ENCODE peak calls at places on chromosomes 3 and 15, in ten cellular contexts. One of them, this sample, is unnamed.

GRCh38 chr15:91051248-91051647 is 28.9 kb upstream of the VPS33B start:
- DNase-seq in suprapubic skin: no peak
- DNase-seq in CD4-positive, alpha-beta memory T cell: no peak
- DNase-seq in H9: no peak
- DNase-seq in astrocyte: no peak
- DNase-seq in gastrocnemius medialis: no peak
- DNase-seq in cardiac muscle cell: no peak
- DNase-seq in neuronal stem cell: no peak
- DNase-seq in endothelial cell of umbilical vein: no peak
- DNase-seq in PC-3: no peak
- DNase-seq in this sample: no peak

GRCh38 chr3:172653004-172653403 is 57.9 kb downstream of the NCEH1 start:
- DNase-seq in suprapubic skin: no peak
- DNase-seq in CD4-positive, alpha-beta memory T cell: no peak
- DNase-seq in H9: no peak
- DNase-seq in astrocyte: no peak
- DNase-seq in gastrocnemius medialis: no peak
- DNase-seq in cardiac muscle cell: no peak
- DNase-seq in neuronal stem cell: peak
- DNase-seq in endothelial cell of umbilical vein: no peak
- DNase-seq in PC-3: peak
- DNase-seq in this sample: no peak

GRCh38 chr3:122227036-122227781 is 43.7 kb downstream of the CASR start:
- DNase-seq in suprapubic skin: no peak
- DNase-seq in CD4-positive, alpha-beta memory T cell: no peak
- DNase-seq in H9: no peak
- DNase-seq in astrocyte: no peak
- DNase-seq in gastrocnemius medialis: no peak
- DNase-seq in cardiac muscle cell: no peak
- DNase-seq in neuronal stem cell: no peak
- DNase-seq in endothelial cell of umbilical vein: no peak
- DNase-seq in PC-3: no peak
- DNase-seq in this sample: no peak

GRCh38 chr15:26572606-26573350 is 200.1 kb downstream of the GABRB3 start:
- DNase-seq in suprapubic skin: no peak
- DNase-seq in CD4-positive, alpha-beta memory T cell: no peak
- DNase-seq in H9: no peak
- DNase-seq in astrocyte: no peak
- DNase-seq in gastrocnemius medialis: no peak
- DNase-seq in cardiac muscle cell: no peak
- DNase-seq in neuronal stem cell: no peak
- DNase-seq in endothelial cell of umbilical vein: no peak
- DNase-seq in PC-3: no peak
- DNase-seq in this sample: no peak

GRCh38 chr15:23857028-23857641 is 170.0 kb upstream of the NDN start:
- DNase-seq in suprapubic skin: no peak
- DNase-seq in CD4-positive, alpha-beta memory T cell: no peak
- DNase-seq in H9: peak
- DNase-seq in astrocyte: no peak
- DNase-seq in gastrocnemius medialis: no peak
- DNase-seq in cardiac muscle cell: peak
- DNase-seq in neuronal stem cell: peak
- DNase-seq in endothelial cell of umbilical vein: peak
- DNase-seq in PC-3: peak
- DNase-seq in this sample: no peak

GRCh38 chr15:62075595-62076279 is 9.0 kb downstream of the C2CD4A start:
- DNase-seq in suprapubic skin: no peak
- DNase-seq in CD4-positive, alpha-beta memory T cell: no peak
- DNase-seq in H9: no peak
- DNase-seq in astrocyte: peak
- DNase-seq in gastrocnemius medialis: no peak
- DNase-seq in cardiac muscle cell: no peak
- DNase-seq in neuronal stem cell: no peak
- DNase-seq in endothelial cell of umbilical vein: no peak
- DNase-seq in PC-3: peak
- DNase-seq in this sample: no peak

GRCh38 chr3:41111011-41111410 is 88.3 kb upstream of the CTNNB1 start:
- DNase-seq in suprapubic skin: no peak
- DNase-seq in CD4-positive, alpha-beta memory T cell: no peak
- DNase-seq in H9: no peak
- DNase-seq in astrocyte: no peak
- DNase-seq in gastrocnemius medialis: no peak
- DNase-seq in cardiac muscle cell: peak
- DNase-seq in neuronal stem cell: no peak
- DNase-seq in endothelial cell of umbilical vein: no peak
- DNase-seq in PC-3: no peak
- DNase-seq in this sample: no peak

GRCh38 chr15:75198560-75199346 is 2.9 kb upstream of the C15orf39 start:
- DNase-seq in suprapubic skin: no peak
- DNase-seq in CD4-positive, alpha-beta memory T cell: no peak
- DNase-seq in H9: peak
- DNase-seq in astrocyte: no peak
- DNase-seq in gastrocnemius medialis: no peak
- DNase-seq in cardiac muscle cell: peak
- DNase-seq in neuronal stem cell: no peak
- DNase-seq in endothelial cell of umbilical vein: peak
- DNase-seq in PC-3: peak
- DNase-seq in this sample: no peak

GRCh38 chr3:197356741-197357140 is 58.3 kb upstream of the DLG1 start:
- DNase-seq in suprapubic skin: no peak
- DNase-seq in CD4-positive, alpha-beta memory T cell: no peak
- DNase-seq in H9: no peak
- DNase-seq in astrocyte: no peak
- DNase-seq in gastrocnemius medialis: no peak
- DNase-seq in cardiac muscle cell: no peak
- DNase-seq in neuronal stem cell: no peak
- DNase-seq in endothelial cell of umbilical vein: no peak
- DNase-seq in PC-3: no peak
- DNase-seq in this sample: no peak

GRCh38 chr3:186895406-186895805 is 34.9 kb upstream of the ST6GAL1 start:
- DNase-seq in suprapubic skin: no peak
- DNase-seq in CD4-positive, alpha-beta memory T cell: no peak
- DNase-seq in H9: no peak
- DNase-seq in astrocyte: no peak
- DNase-seq in gastrocnemius medialis: no peak
- DNase-seq in cardiac muscle cell: no peak
- DNase-seq in neuronal stem cell: no peak
- DNase-seq in endothelial cell of umbilical vein: no peak
- DNase-seq in PC-3: no peak
- DNase-seq in this sample: no peak

GRCh38 chr15:98003528-98003927 is 43.0 kb downstream of the ARRDC4 start:
- DNase-seq in suprapubic skin: no peak
- DNase-seq in CD4-positive, alpha-beta memory T cell: no peak
- DNase-seq in H9: no peak
- DNase-seq in astrocyte: no peak
- DNase-seq in gastrocnemius medialis: no peak
- DNase-seq in cardiac muscle cell: no peak
- DNase-seq in neuronal stem cell: no peak
- DNase-seq in endothelial cell of umbilical vein: no peak
- DNase-seq in PC-3: peak
- DNase-seq in this sample: no peak

GRCh38 chr3:110419571-110419970 is 652.0 kb upstream of the NECTIN3 start:
- DNase-seq in suprapubic skin: no peak
- DNase-seq in CD4-positive, alpha-beta memory T cell: no peak
- DNase-seq in H9: no peak
- DNase-seq in astrocyte: peak
- DNase-seq in gastrocnemius medialis: no peak
- DNase-seq in cardiac muscle cell: no peak
- DNase-seq in neuronal stem cell: no peak
- DNase-seq in endothelial cell of umbilical vein: peak
- DNase-seq in PC-3: peak
- DNase-seq in this sample: no peak

GRCh38 chr3:110419096-110419495 is 652.5 kb upstream of the NECTIN3 start:
- DNase-seq in suprapubic skin: no peak
- DNase-seq in CD4-positive, alpha-beta memory T cell: no peak
- DNase-seq in H9: no peak
- DNase-seq in astrocyte: no peak
- DNase-seq in gastrocnemius medialis: no peak
- DNase-seq in cardiac muscle cell: no peak
- DNase-seq in neuronal stem cell: no peak
- DNase-seq in endothelial cell of umbilical vein: peak
- DNase-seq in PC-3: peak
- DNase-seq in this sample: no peak

GRCh38 chr3:110414851-110415250 is 656.8 kb upstream of the NECTIN3 start:
- DNase-seq in suprapubic skin: no peak
- DNase-seq in CD4-positive, alpha-beta memory T cell: no peak
- DNase-seq in H9: no peak
- DNase-seq in astrocyte: peak
- DNase-seq in gastrocnemius medialis: no peak
- DNase-seq in cardiac muscle cell: no peak
- DNase-seq in neuronal stem cell: no peak
- DNase-seq in endothelial cell of umbilical vein: peak
- DNase-seq in PC-3: peak
- DNase-seq in this sample: no peak

GRCh38 chr3:110413291-110413690 is 658.3 kb upstream of the NECTIN3 start:
- DNase-seq in suprapubic skin: no peak
- DNase-seq in CD4-positive, alpha-beta memory T cell: no peak
- DNase-seq in H9: no peak
- DNase-seq in astrocyte: no peak
- DNase-seq in gastrocnemius medialis: no peak
- DNase-seq in cardiac muscle cell: no peak
- DNase-seq in neuronal stem cell: no peak
- DNase-seq in endothelial cell of umbilical vein: no peak
- DNase-seq in PC-3: no peak
- DNase-seq in this sample: no peak

GRCh38 chr3:110413807-110414748 is 657.5 kb upstream of the NECTIN3 start:
- DNase-seq in suprapubic skin: no peak
- DNase-seq in CD4-positive, alpha-beta memory T cell: no peak
- DNase-seq in H9: no peak
- DNase-seq in astrocyte: peak
- DNase-seq in gastrocnemius medialis: no peak
- DNase-seq in cardiac muscle cell: no peak
- DNase-seq in neuronal stem cell: no peak
- DNase-seq in endothelial cell of umbilical vein: peak
- DNase-seq in PC-3: peak
- DNase-seq in this sample: no peak
- H3K27ac ChIP-seq in suprapubic skin: peak
- H3K27ac ChIP-seq in CD4-positive, alpha-beta memory T cell: no peak
- H3K27ac ChIP-seq in H9: no peak
- H3K27ac ChIP-seq in astrocyte: peak
- H3K27ac ChIP-seq in gastrocnemius medialis: peak
- H3K27ac ChIP-seq in cardiac muscle cell: no peak
- H3K27ac ChIP-seq in neuronal stem cell: no peak
- H3K27ac ChIP-seq in endothelial cell of umbilical vein: peak
- H3K27ac ChIP-seq in PC-3: peak
- H3K27ac ChIP-seq in this sample: no peak

GRCh38 chr3:13054705-13055285 is 18.4 kb downstream of the IQSEC1 start:
- DNase-seq in suprapubic skin: no peak
- DNase-seq in CD4-positive, alpha-beta memory T cell: no peak
- DNase-seq in H9: no peak
- DNase-seq in astrocyte: no peak
- DNase-seq in gastrocnemius medialis: no peak
- DNase-seq in cardiac muscle cell: no peak
- DNase-seq in neuronal stem cell: no peak
- DNase-seq in endothelial cell of umbilical vein: no peak
- DNase-seq in PC-3: no peak
- DNase-seq in this sample: peak
- H3K27ac ChIP-seq in suprapubic skin: no peak
- H3K27ac ChIP-seq in CD4-positive, alpha-beta memory T cell: no peak
- H3K27ac ChIP-seq in H9: no peak
- H3K27ac ChIP-seq in astrocyte: no peak
- H3K27ac ChIP-seq in gastrocnemius medialis: no peak
- H3K27ac ChIP-seq in cardiac muscle cell: no peak
- H3K27ac ChIP-seq in neuronal stem cell: no peak
- H3K27ac ChIP-seq in endothelial cell of umbilical vein: no peak
- H3K27ac ChIP-seq in PC-3: no peak
- H3K27ac ChIP-seq in this sample: peak

GRCh38 chr3:177180506-177180905 is 16.8 kb downstream of the TBL1XR1 start:
- DNase-seq in suprapubic skin: no peak
- DNase-seq in CD4-positive, alpha-beta memory T cell: no peak
- DNase-seq in H9: no peak
- DNase-seq in astrocyte: no peak
- DNase-seq in gastrocnemius medialis: no peak
- DNase-seq in cardiac muscle cell: no peak
- DNase-seq in neuronal stem cell: no peak
- DNase-seq in endothelial cell of umbilical vein: no peak
- DNase-seq in PC-3: no peak
- DNase-seq in this sample: no peak

GRCh38 chr3:177181418-177181817 is 15.9 kb downstream of the TBL1XR1 start:
- DNase-seq in suprapubic skin: no peak
- DNase-seq in CD4-positive, alpha-beta memory T cell: no peak
- DNase-seq in H9: no peak
- DNase-seq in astrocyte: no peak
- DNase-seq in gastrocnemius medialis: no peak
- DNase-seq in cardiac muscle cell: no peak
- DNase-seq in neuronal stem cell: no peak
- DNase-seq in endothelial cell of umbilical vein: no peak
- DNase-seq in PC-3: no peak
- DNase-seq in this sample: no peak

GRCh38 chr3:177182352-177182751 is 14.9 kb downstream of the TBL1XR1 start:
- DNase-seq in suprapubic skin: no peak
- DNase-seq in CD4-positive, alpha-beta memory T cell: no peak
- DNase-seq in H9: no peak
- DNase-seq in astrocyte: no peak
- DNase-seq in gastrocnemius medialis: no peak
- DNase-seq in cardiac muscle cell: no peak
- DNase-seq in neuronal stem cell: no peak
- DNase-seq in endothelial cell of umbilical vein: no peak
- DNase-seq in PC-3: no peak
- DNase-seq in this sample: no peak

GRCh38 chr3:177186306-177186705 is 11.0 kb downstream of the TBL1XR1 start:
- DNase-seq in suprapubic skin: no peak
- DNase-seq in CD4-positive, alpha-beta memory T cell: no peak
- DNase-seq in H9: no peak
- DNase-seq in astrocyte: no peak
- DNase-seq in gastrocnemius medialis: no peak
- DNase-seq in cardiac muscle cell: no peak
- DNase-seq in neuronal stem cell: no peak
- DNase-seq in endothelial cell of umbilical vein: no peak
- DNase-seq in PC-3: no peak
- DNase-seq in this sample: no peak

DNA sequence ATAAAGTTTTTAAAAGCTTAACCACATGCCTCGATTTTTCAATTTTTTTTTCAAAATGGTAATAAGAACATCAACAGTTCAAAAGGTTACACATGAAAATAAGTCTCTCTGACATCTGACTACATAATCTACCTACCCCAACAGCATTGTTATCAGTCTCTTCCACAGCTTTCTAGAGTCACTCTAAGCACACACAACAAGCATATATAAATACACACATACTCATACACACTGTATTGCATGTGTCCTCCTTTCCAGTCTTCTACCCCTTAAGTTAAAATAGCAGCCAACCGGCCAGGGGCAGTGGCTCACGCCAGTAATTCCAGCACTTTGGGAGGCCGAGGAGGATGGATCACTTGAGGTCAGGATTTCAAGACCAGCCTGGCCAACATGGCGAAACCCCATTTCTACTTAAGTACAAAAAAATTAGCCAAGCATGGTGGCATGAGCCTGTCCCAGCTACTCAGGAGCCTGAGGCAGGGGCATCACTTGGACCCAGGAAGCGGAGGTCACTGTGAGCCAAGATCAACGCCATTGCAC is 12.2 kb downstream of the TBL1XR1 start:
- DNase-seq in suprapubic skin: no peak
- DNase-seq in CD4-positive, alpha-beta memory T cell: no peak
- DNase-seq in H9: no peak
- DNase-seq in astrocyte: no peak
- DNase-seq in gastrocnemius medialis: no peak
- DNase-seq in cardiac muscle cell: no peak
- DNase-seq in neuronal stem cell: no peak
- DNase-seq in endothelial cell of umbilical vein: no peak
- DNase-seq in PC-3: no peak
- DNase-seq in this sample: no peak
- H3K27ac ChIP-seq in suprapubic skin: no peak
- H3K27ac ChIP-seq in CD4-positive, alpha-beta memory T cell: no peak
- H3K27ac ChIP-seq in H9: no peak
- H3K27ac ChIP-seq in astrocyte: no peak
- H3K27ac ChIP-seq in gastrocnemius medialis: no peak
- H3K27ac ChIP-seq in cardiac muscle cell: no peak
- H3K27ac ChIP-seq in neuronal stem cell: no peak
- H3K27ac ChIP-seq in endothelial cell of umbilical vein: no peak
- H3K27ac ChIP-seq in PC-3: no peak
- H3K27ac ChIP-seq in this sample: no peak

GRCh38 chr15:83717010-83717409 is 63.1 kb downstream of the ADAMTSL3 start:
- DNase-seq in suprapubic skin: no peak
- DNase-seq in CD4-positive, alpha-beta memory T cell: no peak
- DNase-seq in H9: no peak
- DNase-seq in astrocyte: no peak
- DNase-seq in gastrocnemius medialis: no peak
- DNase-seq in cardiac muscle cell: no peak
- DNase-seq in neuronal stem cell: no peak
- DNase-seq in endothelial cell of umbilical vein: no peak
- DNase-seq in PC-3: no peak
- DNase-seq in this sample: no peak
- H3K27ac ChIP-seq in suprapubic skin: no peak
- H3K27ac ChIP-seq in CD4-positive, alpha-beta memory T cell: no peak
- H3K27ac ChIP-seq in H9: no peak
- H3K27ac ChIP-seq in astrocyte: no peak
- H3K27ac ChIP-seq in gastrocnemius medialis: no peak
- H3K27ac ChIP-seq in cardiac muscle cell: no peak
- H3K27ac ChIP-seq in neuronal stem cell: no peak
- H3K27ac ChIP-seq in endothelial cell of umbilical vein: no peak
- H3K27ac ChIP-seq in PC-3: no peak
- H3K27ac ChIP-seq in this sample: no peak

This sample was measured in caudate nucleus.